ENCODE peak calls at places on chromosomes 4 and X, in six cellular contexts. Y is ecto neural progenitor cell; N is central memory CD4-positive, alpha-beta T cell; H is AG08396; F is body of pancreas; B is stimulated activated effector memory CD8-positive, alpha-beta T cell treated with anti-CD3 and anti-CD28 coated beads, Interleukin-12 subunit alpha, Interleukin-12 subunit beta, amount 100 ng/mL, for 72 hours. S is an unnamed sample.

GRCh38 chr4:183610033-183610432 is 49.0 kb downstream of the RWDD4 start:
- DNase-seq in B (no peak), Y (no peak), F (no peak), H (peak), N (no peak), S (no peak)

GRCh38 chr4:137510866-137511265 is 21.4 kb downstream of the PCDH18 start:
- DNase-seq in B (no peak), H (peak), F (peak), Y (no peak), N (no peak), S (no peak)

GRCh38 chr4:160701671-160702070 is 1462.1 kb downstream of the FSTL5 start:
- DNase-seq in H (no peak), B (no peak), Y (no peak), N (no peak), F (no peak), S (no peak)

GRCh38 chr4:94523617-94524016 is 71.9 kb downstream of the PDLIM5 start:
- DNase-seq in Y (no peak), N (no peak), H (no peak), F (no peak), B (no peak), S (no peak)

GRCh38 chrX:107654778-107655761 is 26.8 kb downstream of the PRPS1 start:
- DNase-seq in F (peak), Y (peak), B (peak), H (peak), N (peak), S (peak)

GRCh38 chrX:30971761-30972603 is 82.9 kb upstream of the TAB3 start:
- DNase-seq in F (peak), B (peak), H (peak), N (no peak), Y (no peak), S (no peak)

GRCh38 chrX:15221321-15221720 is 48.6 kb downstream of the ASB9 start:
- DNase-seq in B (no peak), Y (no peak), F (no peak), H (no peak), N (no peak), S (no peak)

GRCh38 chr4:139973015-139973414 is 181.0 kb downstream of the MAML3 start:
- DNase-seq in Y (no peak), B (no peak), F (no peak), H (no peak), N (no peak), S (no peak)

GRCh38 chrX:40068048-40068447 is 29.7 kb downstream of the BCOR start:
- DNase-seq in H (no peak), N (peak), Y (no peak), B (no peak), F (no peak), S (no peak)

GRCh38 chr4:163109967-163110366 is 56.7 kb downstream of the NAF1 start:
- DNase-seq in N (no peak), H (no peak), F (no peak), Y (no peak), B (no peak), S (no peak)

GRCh38 chr4:59518005-59518823 is 1681.9 kb upstream of the ADGRL3 start:
- DNase-seq in H (no peak), Y (peak), N (no peak), B (no peak), F (no peak), S (no peak)

GRCh38 chr4:125736057-125736456 is 421.3 kb downstream of the FAT4 start:
- DNase-seq in Y (no peak), B (no peak), F (no peak), H (peak), N (no peak), S (no peak)

GRCh38 chr4:123786955-123787354 is 390.4 kb downstream of the SPRY1 start:
- DNase-seq in F (peak), Y (no peak), H (no peak), B (no peak), N (no peak), S (no peak)

GRCh38 chr4:60133414-60133813 is 1066.7 kb upstream of the ADGRL3 start:
- DNase-seq in Y (no peak), H (no peak), N (no peak), F (no peak), B (no peak), S (no peak)

GRCh38 chr4:111230265-111230664 is 607.4 kb upstream of the PITX2 start:
- DNase-seq in N (no peak), H (no peak), Y (no peak), F (no peak), B (no peak), S (no peak)

GRCh38 chr4:158823461-158823873 is 54.6 kb downstream of the FNIP2 start:
- DNase-seq in F (no peak), H (no peak), Y (no peak), B (no peak), N (no peak), S (no peak)

GRCh38 chrX:65502618-65503017 is 32.0 kb downstream of the LAS1L start:
- DNase-seq in B (no peak), N (no peak), H (no peak), F (no peak), Y (no peak), S (no peak)

GRCh38 chrX:135185795-135186443 is 14.7 kb upstream of the CT55 start:
- DNase-seq in H (peak), B (no peak), F (peak), Y (peak), N (peak), S (no peak)

GRCh38 chrX:114774691-114775090 is 190.8 kb downstream of the HTR2C start:
- DNase-seq in F (no peak), N (no peak), H (no peak), B (no peak), Y (no peak), S (no peak)

GRCh38 chr4:25253072-25253447 is 19.2 kb downstream of the PI4K2B start:
- DNase-seq in N (no peak), B (no peak), Y (no peak), H (no peak), F (no peak), S (no peak)

GRCh38 chr4:106529348-106530033 is 160.9 kb upstream of the GIMD1 start:
- DNase-seq in F (no peak), H (no peak), Y (no peak), B (no peak), N (no peak), S (no peak)

GRCh38 chrX:1614927-1615326 is at the start of gene ASMT:
- DNase-seq in H (no peak), F (no peak), Y (no peak), N (no peak), B (no peak), S (no peak)

GRCh38 chr4:10098770-10099139 is 17.8 kb downstream of the WDR1 start:
- DNase-seq in F (no peak), B (no peak), H (peak), N (no peak), Y (no peak), S (no peak)

GRCh38 chr4:179307297-179308136 is 1865.3 kb upstream of the AGA start:
- DNase-seq in N (no peak), B (no peak), Y (peak), F (peak), H (peak), S (peak)

GRCh38 chr4:26993967-26994366 is 133.3 kb downstream of the STIM2 start:
- DNase-seq in Y (no peak), N (no peak), F (no peak), B (no peak), H (no peak), S (no peak)

GRCh38 chr4:31175242-31175910 is 455.2 kb downstream of the PCDH7 start:
- DNase-seq in F (no peak), H (no peak), N (no peak), B (no peak), Y (no peak), S (no peak)

GRCh38 chr4:87087015-87087920 is 133.2 kb downstream of the KLHL8 start:
- DNase-seq in H (peak), Y (no peak), B (no peak), N (no peak), F (no peak), S (no peak)

GRCh38 chr4:87560802-87561201 is 31.6 kb upstream of the SPARCL1 start:
- DNase-seq in H (no peak), N (no peak), Y (no peak), F (no peak), B (no peak), S (no peak)

GRCh38 chrX:152897216-152898144 is at the start of gene ZNF185:
- DNase-seq in B (no peak), Y (peak), F (peak), N (no peak), H (no peak), S (peak)

GRCh38 chrX:19382500-19383145 is 38.9 kb downstream of the PDHA1 start:
- DNase-seq in H (peak), F (peak), N (peak), B (peak), Y (peak), S (peak)

S was measured in progenitor cell of endocrine pancreas.